ENCODE peak calls at places on chromosome 20, in ten cellular contexts. S, W, K, Y, O, X, T, M, P and N are unnamed samples.

GRCh38 chr20:23305098-23305497 is 45.5 kb upstream of the NXT1 start:
- DNase-seq in Y (no peak), S (no peak), K (peak; percentile 17), M (no peak), O (no peak), X (no peak), W (no peak), T (no peak), P (peak; percentile 59), N (no peak)

GRCh38 chr20:18983796-18984195 is 170.2 kb downstream of the SCP2D1 start:
- DNase-seq in T (no peak), M (no peak), S (no peak), O (no peak), W (no peak), X (no peak), Y (no peak), K (no peak), P (no peak), N (peak; percentile 54)

GRCh38 chr20:37202267-37202943 is 23.1 kb upstream of the MROH8 start:
- DNase-seq in X (no peak), P (no peak), T (no peak), O (no peak), Y (peak; percentile 70), M (peak; percentile 11), S (peak; percentile 43), K (peak; percentile 63), W (peak; percentile 40), N (peak; percentile 59)

GRCh38 chr20:57244221-57244585 is 22.2 kb downstream of the BMP7 start:
- DNase-seq in Y (no peak), M (no peak), X (no peak), W (no peak), K (no peak), S (no peak), O (no peak), T (no peak), P (no peak), N (no peak)

GRCh38 chr20:16216227-16217210 is 356.7 kb downstream of the KIF16B start:
- DNase-seq in X (no peak), S (no peak), T (no peak), M (no peak), K (no peak), W (no peak), P (no peak), Y (no peak), O (no peak), N (no peak)

GRCh38 chr20:4604580-4604979 is 117.1 kb upstream of the PRND start:
- DNase-seq in K (no peak), O (no peak), T (no peak), Y (no peak), S (no peak), W (no peak), M (no peak), P (no peak), X (no peak), N (no peak)

GRCh38 chr20:60906555-60906954 is 345.5 kb upstream of the CDH4 start:
- DNase-seq in K (no peak), O (no peak), T (no peak), S (no peak), M (no peak), X (no peak), W (no peak), P (no peak), Y (no peak), N (no peak)

GRCh38 chr20:63908008-63908682 is 13.2 kb downstream of the DNAJC5 start:
- DNase-seq in X (no peak), P (no peak), T (no peak), Y (no peak), S (no peak), W (no peak), M (no peak), K (peak; percentile 89), O (no peak), N (no peak)

GRCh38 chr20:36154696-36155628 is at the start of gene EPB41L1:
- DNase-seq in T (no peak), P (peak; percentile 73), Y (no peak), W (no peak), X (no peak), S (no peak), M (peak; percentile 27), K (no peak), O (no peak), N (peak; percentile 44)

GRCh38 chr20:15045246-15045645 is 707.8 kb upstream of the FLRT3 start:
- DNase-seq in S (no peak), M (peak; percentile 66), W (no peak), K (no peak), X (no peak), O (no peak), P (no peak), Y (no peak), T (no peak), N (peak; percentile 89)

GRCh38 chr20:45779011-45779915 is 12.4 kb downstream of the WFDC3 start:
- DNase-seq in T (no peak), K (peak; percentile 79), S (peak; percentile 89), O (no peak), P (peak; percentile 95), W (peak; percentile 72), X (no peak), Y (peak; percentile 87), M (peak; percentile 95), N (peak; percentile 97)

GRCh38 chr20:45780159-45780558 is 11.5 kb downstream of the WFDC3 start:
- DNase-seq in X (no peak), Y (no peak), W (no peak), O (no peak), M (no peak), P (no peak), K (no peak), S (no peak), T (no peak), N (no peak)

GRCh38 chr20:45782890-45783289 is 8.8 kb downstream of the WFDC3 start:
- DNase-seq in Y (no peak), T (no peak), O (no peak), M (no peak), K (no peak), P (no peak), X (no peak), W (no peak), S (no peak), N (no peak)

GRCh38 chr20:45783656-45784294 is 7.9 kb downstream of the WFDC3 start:
- DNase-seq in W (no peak), X (no peak), S (peak; percentile 55), K (peak; percentile 52), P (peak; percentile 71), Y (no peak), M (peak; percentile 46), O (no peak), T (no peak), N (no peak)

GRCh38 chr20:45781391-45781931 is 10.2 kb downstream of the WFDC3 start:
- DNase-seq in W (no peak), K (no peak), M (no peak), X (no peak), P (no peak), S (peak; percentile 25), O (no peak), T (no peak), Y (no peak), N (no peak)
- H3K4me1 ChIP-seq in W (peaks cover 7% of the 10 kb centered on the region), K (no peaks in the 10 kb centered on the region), M (no peaks in the 10 kb centered on the region), X (no peaks in the 10 kb centered on the region), P (peaks cover 73% of the 10 kb centered on the region), S (peaks cover 54% of the 10 kb centered on the region), O (no peaks in the 10 kb centered on the region), T (peaks cover 8% of the 10 kb centered on the region), Y (peaks cover 47% of the 10 kb centered on the region), N (peaks cover 11% of the 10 kb centered on the region)

DNA sequence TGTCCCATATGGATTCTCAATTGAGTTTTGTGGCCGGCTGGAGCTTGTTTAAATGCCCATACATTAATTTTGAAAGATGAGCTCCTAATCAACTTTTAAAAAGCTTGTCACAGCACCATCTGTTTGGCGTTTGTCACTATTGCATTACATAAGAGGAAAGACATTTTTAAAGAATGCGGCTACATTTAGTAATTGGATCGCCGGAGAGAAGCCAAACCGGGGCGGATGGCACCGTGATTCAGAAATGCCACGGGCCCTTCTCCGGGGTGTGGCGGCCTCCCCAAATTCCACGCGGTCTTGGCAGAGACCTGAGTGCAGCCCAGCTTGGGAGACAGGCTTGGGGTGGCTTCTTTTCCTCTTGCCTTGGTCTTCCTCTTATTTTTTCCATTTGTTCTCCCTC is 67.7 kb upstream of the ZNFX1 start:
- DNase-seq in P (peak; percentile 86), K (no peak), X (no peak), S (peak; percentile 23), M (peak; percentile 36), W (no peak), Y (no peak), O (no peak), T (no peak), N (peak; percentile 59)
- H3K27ac ChIP-seq in P (peak overlapping the region; percentile 83), K (no peak overlapping the region), X (no peak overlapping the region), S (no peak overlapping the region), M (peak overlapping the region; percentile 46), W (no peak overlapping the region), Y (peak overlapping the region; percentile 85), O (no peak overlapping the region), T (no peak overlapping the region), N (peak overlapping the region; percentile 84)

GRCh38 chr20:10467985-10468845 is 33.1 kb downstream of the SLX4IP start:
- DNase-seq in P (no peak), K (no peak), M (no peak), T (no peak), X (no peak), W (no peak), Y (no peak), S (no peak), O (no peak), N (no peak)
- TF ChIP-seq POLR2A in P (no peak), K (no peak), M (no peak), T (no peak), X (no peak), W (no peak), Y (no peak), S (no peak), O (no peak), N (no peak)

GRCh38 chr20:1320902-1321653 is 7.9 kb downstream of the SDCBP2 start:
- DNase-seq in K (no peak), X (no peak), T (peak; percentile 73), M (no peak), S (no peak), O (no peak), Y (no peak), W (no peak), P (no peak), N (no peak)

GRCh38 chr20:1323256-1323655 is 5.7 kb downstream of the SDCBP2 start:
- DNase-seq in Y (no peak), X (no peak), O (no peak), M (no peak), T (no peak), S (no peak), K (peak; percentile 36), W (no peak), P (peak; percentile 49), N (peak; percentile 22)

GRCh38 chr20:1322511-1323245 is 6.3 kb downstream of the SDCBP2 start:
- DNase-seq in Y (no peak), T (peak; percentile 70), S (no peak), W (peak; percentile 54), K (peak; percentile 59), O (no peak), M (no peak), X (no peak), P (peak; percentile 66), N (peak; percentile 83)

GRCh38 chr20:1320016-1320415 is 8.9 kb downstream of the SDCBP2 start:
- DNase-seq in M (no peak), W (no peak), O (no peak), S (no peak), X (no peak), T (peak; percentile 38), P (no peak), Y (no peak), K (no peak), N (no peak)

DNA sequence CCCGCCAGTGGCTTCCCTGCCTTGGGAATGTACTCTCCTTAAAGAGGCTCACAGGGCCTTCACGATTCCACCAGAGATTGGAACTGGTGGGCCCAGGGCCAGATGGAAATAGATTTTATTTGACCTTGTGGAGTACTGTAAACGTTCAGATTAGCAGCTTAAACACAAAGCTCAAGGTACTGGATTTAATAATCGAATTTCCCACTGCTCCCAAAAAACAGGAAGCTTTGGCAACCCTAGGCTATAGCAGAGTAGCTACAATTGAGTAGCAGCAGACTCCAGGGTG is 7.3 kb downstream of the SDCBP2 start:
- DNase-seq in W (no peak), Y (no peak), X (no peak), O (no peak), M (no peak), P (no peak), T (no peak), K (no peak), S (no peak), N (no peak)
- H3K4me1 ChIP-seq in W (peaks cover 7% of the 10 kb centered on the region), Y (peaks cover 10% of the 10 kb centered on the region), X (peaks cover 18% of the 10 kb centered on the region), O (peaks cover 15% of the 10 kb centered on the region), M (no peaks in the 10 kb centered on the region), P (peaks cover 35% of the 10 kb centered on the region), T (peaks cover 38% of the 10 kb centered on the region), K (peaks cover 14% of the 10 kb centered on the region), S (peaks cover 12% of the 10 kb centered on the region), N (no peaks in the 10 kb centered on the region)